ENCODE peak calls at places on chromosomes 11 and 22, in four cellular contexts. X is H1, R is K562, A is stomach. U is an unnamed sample. For H3K27me3, the result is how much of the 10 kb centered on the place peaks cover.

GRCh38 chr11:13772223-13773046 is 104.0 kb downstream of the FAR1 start:
- DNase-seq in X (peak), R (peak), A (no peak), U (no peak)

GRCh38 chr11:116353517-116353916 is 419.3 kb downstream of the BUD13 start:
- DNase-seq in X (no peak), R (no peak), A (no peak), U (no peak)

GRCh38 chr11:3229673-3230630 is 2.3 kb downstream of the MRGPRE start:
- DNase-seq in X (no peak), R (no peak), A (no peak), U (no peak)

GRCh38 chr11:72493426-72494108 is 59.2 kb upstream of the CLPB start:
- DNase-seq in X (no peak), R (peak), A (no peak), U (no peak)

GRCh38 chr11:45238724-45239123 is 47.4 kb downstream of the SYT13 start:
- DNase-seq in X (no peak), R (no peak), A (no peak), U (no peak)

GRCh38 chr11:72245232-72245816 is 1.3 kb upstream of the PHOX2A start:
- DNase-seq in X (no peak), R (no peak), A (no peak), U (no peak)

GRCh38 chr11:95503047-95503446 is 272.0 kb upstream of the SESN3 start:
- DNase-seq in X (no peak), R (no peak), A (no peak), U (no peak)

GRCh38 chr11:112730591-112730990 is 230.6 kb upstream of the NCAM1 start:
- DNase-seq in X (no peak), R (no peak), A (no peak), U (no peak)

GRCh38 chr11:111469200-111469599 is 43.0 kb downstream of the BTG4 start:
- DNase-seq in X (no peak), R (no peak), A (no peak), U (no peak)

DNA sequence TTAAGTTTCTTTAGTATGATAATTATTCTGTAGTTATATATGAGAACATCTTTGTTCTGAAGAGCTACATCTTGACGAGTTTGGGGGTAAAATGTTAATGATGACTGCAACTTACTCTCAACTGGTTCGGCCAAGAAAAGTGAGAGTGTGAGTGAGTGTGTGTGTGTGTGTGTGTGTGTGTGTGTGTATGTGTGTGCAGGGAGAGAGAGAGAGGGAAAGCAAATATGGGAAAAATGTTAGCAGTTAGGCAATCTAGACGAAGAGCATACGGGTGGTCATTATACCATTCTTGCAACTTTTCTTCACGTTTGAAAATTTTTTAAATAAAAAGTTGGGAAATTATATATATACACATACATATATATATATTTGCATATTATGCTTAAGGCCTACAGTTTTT is 18.3 kb upstream of the TMEM41B start:
- DNase-seq in X (no peak), R (no peak), A (no peak), U (no peak)
- TF ChIP-seq POLR2AphosphoS5 in X (no peak), R (no peak), A (no peak), U (no peak)

DNA sequence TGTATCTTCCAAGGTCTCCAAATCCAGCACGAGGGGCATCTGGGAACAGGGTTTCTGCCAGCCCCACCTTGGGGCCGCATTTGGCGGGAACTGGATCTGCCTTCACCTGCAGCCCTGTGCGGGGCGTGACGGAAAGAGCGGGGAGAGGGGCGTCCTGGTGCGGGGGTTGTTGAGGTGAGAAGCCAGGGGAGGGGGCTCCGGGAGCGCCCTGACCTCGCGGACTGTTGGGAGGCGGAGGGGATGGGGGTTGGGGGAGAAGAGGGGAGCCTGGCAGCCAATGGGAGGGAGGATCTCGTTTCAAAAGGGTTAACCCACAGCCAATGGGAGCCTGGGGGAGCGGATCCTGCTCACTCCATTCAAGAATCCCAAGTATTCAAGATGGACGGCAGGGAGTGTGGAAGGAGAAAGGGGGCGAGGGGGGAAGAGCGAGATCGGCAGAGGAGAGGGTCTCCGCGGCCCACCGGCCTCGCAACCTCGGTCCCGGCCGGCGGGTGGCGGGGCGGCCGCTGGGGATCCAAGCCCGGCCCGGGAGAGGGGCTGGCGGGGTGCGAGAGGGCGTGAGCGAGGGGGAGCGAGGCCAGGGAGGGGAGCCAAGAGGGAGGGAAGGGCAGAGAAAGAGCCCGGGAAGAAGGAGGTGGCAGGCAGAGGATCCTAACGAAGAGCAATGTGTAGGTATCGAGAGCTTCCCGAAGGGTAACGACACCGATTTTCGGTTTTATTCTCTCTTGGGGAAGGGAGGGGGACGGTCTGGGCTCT is 11.5 kb downstream of the YPEL4 start:
- DNase-seq in X (peak), R (no peak), A (peak), U (peak)
- TF ChIP-seq EP300 in X (peak), R (no peak), A (no peak), U (no peak)

DNA sequence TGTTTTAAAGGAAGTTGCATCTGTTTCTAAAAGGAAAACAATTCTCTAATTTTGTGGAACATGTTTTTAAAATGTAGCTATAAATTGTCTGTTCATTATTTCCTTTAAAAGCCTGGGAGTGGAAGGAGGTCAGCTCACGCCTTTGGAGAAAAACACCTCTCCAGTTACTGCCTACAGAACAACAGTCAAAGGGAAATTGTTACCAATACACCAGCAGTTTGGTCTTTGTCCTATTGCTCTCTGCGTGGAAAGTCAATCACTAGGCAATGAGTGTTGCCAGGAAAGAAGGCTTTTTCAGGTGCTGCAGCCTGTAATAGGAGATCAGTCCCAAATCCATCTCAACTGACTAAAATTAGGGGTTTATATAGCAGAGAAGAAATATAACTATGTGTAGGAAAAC is 22.2 kb downstream of the SVIP start:
- DNase-seq in X (no peak), R (no peak), A (no peak), U (no peak)
- H3K27me3 ChIP-seq in X (under half), R (under half), A (under half), U (under half)

GRCh38 chr11:74325649-74326645 is 14.5 kb upstream of the P4HA3 start:
- DNase-seq in X (no peak), R (no peak), A (peak), U (peak)
- TF ChIP-seq POLR2AphosphoS5 in X (no peak), R (no peak), A (peak), U (peak)

DNA sequence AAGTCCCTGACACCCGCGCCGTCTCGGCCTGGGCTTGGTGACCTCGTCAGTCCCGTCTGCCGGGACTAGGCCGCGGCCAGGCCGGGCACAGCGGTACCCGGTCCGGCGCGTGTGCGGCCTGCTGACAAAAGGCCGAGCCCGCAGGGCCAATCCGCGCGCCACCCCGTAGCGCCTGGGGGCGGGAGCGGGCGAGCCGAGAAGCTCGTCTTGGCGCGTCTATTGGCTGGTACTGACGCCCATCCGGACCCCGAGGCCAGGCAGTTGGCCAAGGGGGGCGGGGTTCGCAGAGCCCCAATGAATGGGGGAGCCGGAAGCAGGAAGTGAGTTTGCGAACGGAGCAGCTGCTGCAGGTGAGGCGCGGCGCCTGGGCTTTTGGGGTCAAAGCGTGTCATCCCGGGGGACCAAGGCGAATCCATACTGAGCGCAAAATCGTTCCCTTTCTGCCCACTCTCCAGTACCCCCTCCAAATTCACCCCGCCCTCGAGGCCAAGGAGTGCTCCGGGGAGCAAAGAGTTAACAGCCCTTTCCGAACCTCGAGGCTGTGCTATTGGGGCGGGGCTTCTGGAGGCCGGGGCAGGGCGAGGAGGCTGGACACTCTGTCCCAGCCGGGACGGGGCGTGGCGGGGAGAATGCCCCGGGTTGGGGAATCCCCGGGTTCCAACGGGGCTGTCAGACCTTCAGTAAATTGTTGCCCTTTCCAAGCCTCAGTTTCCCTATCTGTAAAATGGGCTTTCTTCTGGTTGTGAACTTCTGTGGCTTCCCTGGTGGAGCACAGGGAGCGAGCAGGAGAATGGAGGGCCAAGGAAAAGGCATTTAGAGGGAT is at the start of gene DPP3:
- DNase-seq in X (peak), R (peak), A (peak), U (peak)
- TF ChIP-seq EP300 in X (peak), R (no peak), A (no peak), U (peak)

GRCh38 chr22:49142281-49142680 is 685.4 kb downstream of the BRD1 start:
- DNase-seq in X (no peak), R (no peak), A (no peak), U (no peak)
- H3K27me3 ChIP-seq in X (under half), R (under half), A (under half), U (under half)

GRCh38 chr22:17725465-17725800 is 48.8 kb downstream of the BID start:
- DNase-seq in X (no peak), R (no peak), A (no peak), U (no peak)
- TF ChIP-seq POLR2AphosphoS5 in X (no peak), R (no peak), A (no peak), U (no peak)

GRCh38 chr11:61949169-61950034 is 749 bp upstream of the BEST1 start:
- DNase-seq in X (peak), R (peak), A (no peak), U (peak)
- TF ChIP-seq EP300 in X (no peak), R (peak), A (no peak), U (no peak)

U was measured in transverse colon.